ENCODE peak calls at places on chromosome X, in five cellular contexts. One of them, this sample, is unnamed.

GRCh38 chrX:102934624-102935023 is 2.4 kb upstream of the RAB40AL start:
- DNase-seq in activated CD4-positive, alpha-beta T cell treated with anti-CD3 and anti-CD28 coated beads, Interleukin-2, amount 50 U/mL, for 1 hour: peak
- DNase-seq in GM03348: peak
- DNase-seq in colonic mucosa: peak
- DNase-seq in RKO: peak
- DNase-seq in this sample: peak

GRCh38 chrX:57587062-57587461 is 4.7 kb upstream of the ZXDB start:
- DNase-seq in RKO: no peak
- DNase-seq in GM03348: no peak
- DNase-seq in activated CD4-positive, alpha-beta T cell treated with anti-CD3 and anti-CD28 coated beads, Interleukin-2, amount 50 U/mL, for 1 hour: no peak
- DNase-seq in colonic mucosa: no peak
- DNase-seq in this sample: no peak

GRCh38 chrX:140343226-140343873 is 161.5 kb downstream of the SOX3 start:
- DNase-seq in activated CD4-positive, alpha-beta T cell treated with anti-CD3 and anti-CD28 coated beads, Interleukin-2, amount 50 U/mL, for 1 hour: no peak
- DNase-seq in colonic mucosa: no peak
- DNase-seq in GM03348: no peak
- DNase-seq in RKO: peak
- DNase-seq in this sample: no peak

GRCh38 chrX:155612312-155613224 is at the start of gene TMLHE:
- DNase-seq in RKO: peak
- DNase-seq in activated CD4-positive, alpha-beta T cell treated with anti-CD3 and anti-CD28 coated beads, Interleukin-2, amount 50 U/mL, for 1 hour: peak
- DNase-seq in GM03348: peak
- DNase-seq in colonic mucosa: peak
- DNase-seq in this sample: peak

GRCh38 chrX:153765138-153766079 is 1.4 kb downstream of the PLXNB3 start:
- DNase-seq in activated CD4-positive, alpha-beta T cell treated with anti-CD3 and anti-CD28 coated beads, Interleukin-2, amount 50 U/mL, for 1 hour: no peak
- DNase-seq in colonic mucosa: no peak
- DNase-seq in RKO: peak
- DNase-seq in GM03348: no peak
- DNase-seq in this sample: peak

GRCh38 chrX:109830704-109831206 is 97.7 kb upstream of the ACSL4 start:
- DNase-seq in GM03348: peak
- DNase-seq in RKO: no peak
- DNase-seq in activated CD4-positive, alpha-beta T cell treated with anti-CD3 and anti-CD28 coated beads, Interleukin-2, amount 50 U/mL, for 1 hour: no peak
- DNase-seq in colonic mucosa: no peak
- DNase-seq in this sample: no peak

GRCh38 chrX:102858826-102859627 is 78.0 kb upstream of the RAB40AL start:
- DNase-seq in GM03348: no peak
- DNase-seq in activated CD4-positive, alpha-beta T cell treated with anti-CD3 and anti-CD28 coated beads, Interleukin-2, amount 50 U/mL, for 1 hour: no peak
- DNase-seq in RKO: no peak
- DNase-seq in colonic mucosa: no peak
- DNase-seq in this sample: no peak

GRCh38 chrX:154019633-154020499 is at the start of gene IRAK1:
- DNase-seq in activated CD4-positive, alpha-beta T cell treated with anti-CD3 and anti-CD28 coated beads, Interleukin-2, amount 50 U/mL, for 1 hour: peak
- DNase-seq in colonic mucosa: peak
- DNase-seq in RKO: peak
- DNase-seq in GM03348: peak
- DNase-seq in this sample: peak

GRCh38 chrX:134821370-134821769 is 163.1 kb upstream of the PLAC1 start:
- DNase-seq in activated CD4-positive, alpha-beta T cell treated with anti-CD3 and anti-CD28 coated beads, Interleukin-2, amount 50 U/mL, for 1 hour: no peak
- DNase-seq in GM03348: peak
- DNase-seq in colonic mucosa: no peak
- DNase-seq in RKO: no peak
- DNase-seq in this sample: no peak

GRCh38 chrX:153507484-153508178 is 9.8 kb upstream of the ATP2B3 start:
- DNase-seq in RKO: peak
- DNase-seq in colonic mucosa: peak
- DNase-seq in activated CD4-positive, alpha-beta T cell treated with anti-CD3 and anti-CD28 coated beads, Interleukin-2, amount 50 U/mL, for 1 hour: peak
- DNase-seq in GM03348: peak
- DNase-seq in this sample: peak

GRCh38 chrX:9644335-9644734 is 121.3 kb downstream of the GPR143 start:
- DNase-seq in GM03348: no peak
- DNase-seq in activated CD4-positive, alpha-beta T cell treated with anti-CD3 and anti-CD28 coated beads, Interleukin-2, amount 50 U/mL, for 1 hour: peak
- DNase-seq in colonic mucosa: no peak
- DNase-seq in RKO: no peak
- DNase-seq in this sample: peak

GRCh38 chrX:74351760-74352159 is 47.8 kb downstream of the ZCCHC13 start:
- DNase-seq in colonic mucosa: no peak
- DNase-seq in GM03348: peak
- DNase-seq in RKO: no peak
- DNase-seq in activated CD4-positive, alpha-beta T cell treated with anti-CD3 and anti-CD28 coated beads, Interleukin-2, amount 50 U/mL, for 1 hour: no peak
- DNase-seq in this sample: no peak

GRCh38 chrX:63250253-63250868 is 100.8 kb downstream of the SPIN4 start:
- DNase-seq in activated CD4-positive, alpha-beta T cell treated with anti-CD3 and anti-CD28 coated beads, Interleukin-2, amount 50 U/mL, for 1 hour: peak
- DNase-seq in colonic mucosa: peak
- DNase-seq in RKO: peak
- DNase-seq in GM03348: no peak
- DNase-seq in this sample: peak

GRCh38 chrX:103730746-103731508 is 20.2 kb downstream of the TMEM31 start:
- DNase-seq in GM03348: peak
- DNase-seq in colonic mucosa: no peak
- DNase-seq in activated CD4-positive, alpha-beta T cell treated with anti-CD3 and anti-CD28 coated beads, Interleukin-2, amount 50 U/mL, for 1 hour: no peak
- DNase-seq in RKO: peak
- DNase-seq in this sample: no peak

GRCh38 chrX:739611-740010 is 109.0 kb downstream of the SHOX start:
- DNase-seq in colonic mucosa: no peak
- DNase-seq in RKO: no peak
- DNase-seq in activated CD4-positive, alpha-beta T cell treated with anti-CD3 and anti-CD28 coated beads, Interleukin-2, amount 50 U/mL, for 1 hour: no peak
- DNase-seq in GM03348: no peak
- DNase-seq in this sample: no peak

GRCh38 chrX:56564182-56564885 is 907 bp downstream of the UBQLN2 start:
- DNase-seq in activated CD4-positive, alpha-beta T cell treated with anti-CD3 and anti-CD28 coated beads, Interleukin-2, amount 50 U/mL, for 1 hour: peak
- DNase-seq in colonic mucosa: peak
- DNase-seq in RKO: peak
- DNase-seq in GM03348: peak
- DNase-seq in this sample: peak

GRCh38 chrX:154123241-154124219 is 20.5 kb upstream of the OPN1LW start:
- DNase-seq in RKO: no peak
- DNase-seq in GM03348: no peak
- DNase-seq in colonic mucosa: peak
- DNase-seq in activated CD4-positive, alpha-beta T cell treated with anti-CD3 and anti-CD28 coated beads, Interleukin-2, amount 50 U/mL, for 1 hour: peak
- DNase-seq in this sample: peak

GRCh38 chrX:147738260-147738659 is 173.5 kb upstream of the FMR1 start:
- DNase-seq in activated CD4-positive, alpha-beta T cell treated with anti-CD3 and anti-CD28 coated beads, Interleukin-2, amount 50 U/mL, for 1 hour: no peak
- DNase-seq in colonic mucosa: no peak
- DNase-seq in RKO: no peak
- DNase-seq in GM03348: no peak
- DNase-seq in this sample: no peak

GRCh38 chrX:18394477-18394876 is 30.9 kb upstream of the CDKL5 start:
- DNase-seq in activated CD4-positive, alpha-beta T cell treated with anti-CD3 and anti-CD28 coated beads, Interleukin-2, amount 50 U/mL, for 1 hour: no peak
- DNase-seq in RKO: no peak
- DNase-seq in colonic mucosa: no peak
- DNase-seq in GM03348: no peak
- DNase-seq in this sample: no peak

GRCh38 chrX:2627272-2627867 is 63.7 kb upstream of the CD99 start:
- DNase-seq in activated CD4-positive, alpha-beta T cell treated with anti-CD3 and anti-CD28 coated beads, Interleukin-2, amount 50 U/mL, for 1 hour: peak
- DNase-seq in colonic mucosa: peak
- DNase-seq in GM03348: peak
- DNase-seq in RKO: peak
- DNase-seq in this sample: peak

GRCh38 chrX:78333521-78333920 is 6.1 kb upstream of the CYSLTR1 start:
- DNase-seq in activated CD4-positive, alpha-beta T cell treated with anti-CD3 and anti-CD28 coated beads, Interleukin-2, amount 50 U/mL, for 1 hour: no peak
- DNase-seq in GM03348: no peak
- DNase-seq in colonic mucosa: no peak
- DNase-seq in RKO: no peak
- DNase-seq in this sample: no peak

GRCh38 chrX:18149454-18149853 is 71.2 kb downstream of the BEND2 start:
- DNase-seq in RKO: peak
- DNase-seq in colonic mucosa: no peak
- DNase-seq in activated CD4-positive, alpha-beta T cell treated with anti-CD3 and anti-CD28 coated beads, Interleukin-2, amount 50 U/mL, for 1 hour: no peak
- DNase-seq in GM03348: no peak
- DNase-seq in this sample: no peak

GRCh38 chrX:133921764-133922389 is 63.5 kb downstream of the GPC3 start:
- DNase-seq in GM03348: peak
- DNase-seq in colonic mucosa: peak
- DNase-seq in activated CD4-positive, alpha-beta T cell treated with anti-CD3 and anti-CD28 coated beads, Interleukin-2, amount 50 U/mL, for 1 hour: peak
- DNase-seq in RKO: peak
- DNase-seq in this sample: peak

GRCh38 chrX:39764441-39764914 is 333.3 kb downstream of the BCOR start:
- DNase-seq in RKO: no peak
- DNase-seq in activated CD4-positive, alpha-beta T cell treated with anti-CD3 and anti-CD28 coated beads, Interleukin-2, amount 50 U/mL, for 1 hour: no peak
- DNase-seq in colonic mucosa: no peak
- DNase-seq in GM03348: no peak
- DNase-seq in this sample: peak

GRCh38 chrX:27446423-27446822 is 16.7 kb downstream of the PPP4R3C start:
- DNase-seq in GM03348: no peak
- DNase-seq in RKO: no peak
- DNase-seq in activated CD4-positive, alpha-beta T cell treated with anti-CD3 and anti-CD28 coated beads, Interleukin-2, amount 50 U/mL, for 1 hour: no peak
- DNase-seq in colonic mucosa: no peak
- DNase-seq in this sample: no peak

GRCh38 chrX:15299945-15300851 is 15.2 kb downstream of the ASB11 start:
- DNase-seq in colonic mucosa: no peak
- DNase-seq in RKO: peak
- DNase-seq in GM03348: peak
- DNase-seq in activated CD4-positive, alpha-beta T cell treated with anti-CD3 and anti-CD28 coated beads, Interleukin-2, amount 50 U/mL, for 1 hour: no peak
- DNase-seq in this sample: peak

GRCh38 chrX:9770319-9770718 is 4.7 kb upstream of the GPR143 start:
- DNase-seq in colonic mucosa: no peak
- DNase-seq in GM03348: no peak
- DNase-seq in RKO: peak
- DNase-seq in activated CD4-positive, alpha-beta T cell treated with anti-CD3 and anti-CD28 coated beads, Interleukin-2, amount 50 U/mL, for 1 hour: no peak
- DNase-seq in this sample: no peak

GRCh38 chrX:131907488-131908314 is 115.4 kb upstream of the STK26 start:
- DNase-seq in RKO: no peak
- DNase-seq in activated CD4-positive, alpha-beta T cell treated with anti-CD3 and anti-CD28 coated beads, Interleukin-2, amount 50 U/mL, for 1 hour: no peak
- DNase-seq in GM03348: no peak
- DNase-seq in colonic mucosa: no peak
- DNase-seq in this sample: no peak

GRCh38 chrX:118066867-118067515 is 49.6 kb downstream of the KLHL13 start:
- DNase-seq in GM03348: no peak
- DNase-seq in activated CD4-positive, alpha-beta T cell treated with anti-CD3 and anti-CD28 coated beads, Interleukin-2, amount 50 U/mL, for 1 hour: no peak
- DNase-seq in RKO: no peak
- DNase-seq in colonic mucosa: no peak
- DNase-seq in this sample: no peak

GRCh38 chrX:74422576-74423288 is 1.4 kb downstream of the SLC16A2 start:
- DNase-seq in GM03348: peak
- DNase-seq in colonic mucosa: peak
- DNase-seq in RKO: peak
- DNase-seq in activated CD4-positive, alpha-beta T cell treated with anti-CD3 and anti-CD28 coated beads, Interleukin-2, amount 50 U/mL, for 1 hour: no peak
- DNase-seq in this sample: no peak

GRCh38 chrX:38273453-38273852 is 52.8 kb upstream of the SRPX start:
- DNase-seq in RKO: no peak
- DNase-seq in colonic mucosa: no peak
- DNase-seq in activated CD4-positive, alpha-beta T cell treated with anti-CD3 and anti-CD28 coated beads, Interleukin-2, amount 50 U/mL, for 1 hour: no peak
- DNase-seq in GM03348: no peak
- DNase-seq in this sample: no peak